ENCODE peak calls at places on chromosomes 7 and 10, in five cellular contexts. M, P, T, L and Z are unnamed samples.

GRCh38 chr10:4836416-4836969 is 10.5 kb downstream of the AKR1E2 start:
- DNase-seq in L (no peak), T (no peak), P (no peak), M (no peak), Z (no peak)

GRCh38 chr7:84025332-84025927 is 169.2 kb downstream of the SEMA3A start:
- DNase-seq in P (no peak), T (peak), L (no peak), M (no peak), Z (no peak)

GRCh38 chr7:22083711-22084289 is 138.1 kb upstream of the CDCA7L start:
- DNase-seq in M (no peak), L (no peak), T (no peak), P (no peak), Z (no peak)

GRCh38 chr10:87870154-87870553 is 6.7 kb downstream of the PTEN start:
- DNase-seq in P (no peak), M (no peak), T (no peak), L (no peak), Z (no peak)

GRCh38 chr10:30935078-30935477 is 96.6 kb downstream of the ZNF438 start:
- DNase-seq in M (no peak), T (no peak), L (no peak), P (no peak), Z (no peak)

GRCh38 chr10:23354630-23355343 is 10.2 kb upstream of the C10orf67 start:
- DNase-seq in P (no peak), T (no peak), M (no peak), L (no peak), Z (no peak)

GRCh38 chr10:104340099-104340594 is 1.9 kb upstream of the ITPRIP start:
- DNase-seq in T (no peak), L (peak), M (no peak), P (no peak), Z (no peak)

GRCh38 chr7:11858026-11858425 is 26.0 kb upstream of the THSD7A start:
- DNase-seq in L (no peak), M (no peak), T (no peak), P (no peak), Z (no peak)

GRCh38 chr10:78579995-78580394 is 488.8 kb upstream of the ZMIZ1 start:
- DNase-seq in M (peak), L (no peak), P (peak), T (peak), Z (peak)

GRCh38 chr10:120456626-120457430 is at the start of gene PLPP4:
- DNase-seq in T (no peak), P (no peak), L (no peak), M (peak), Z (no peak)

GRCh38 chr7:142632291-142633134 is 116.8 kb upstream of the PRSS1 start:
- DNase-seq in P (peak), L (no peak), M (peak), T (peak), Z (peak)

GRCh38 chr7:142482899-142483658 is 225.2 kb upstream of the PRSS58 start:
- DNase-seq in P (peak), M (peak), T (no peak), L (no peak), Z (peak)

GRCh38 chr10:44873156-44873555 is 38.0 kb upstream of the TMEM72 start:
- DNase-seq in M (no peak), P (no peak), L (peak), T (no peak), Z (no peak)

GRCh38 chr10:3811331-3811870 is 26.4 kb upstream of the KLF6 start:
- DNase-seq in P (no peak), T (peak), M (no peak), L (no peak), Z (peak)

GRCh38 chr7:2476776-2477446 is 713 bp upstream of the GRIFIN start:
- DNase-seq in P (no peak), M (no peak), L (no peak), T (no peak), Z (no peak)

GRCh38 chr7:64774204-64774842 is 19.9 kb upstream of the ZNF138 start:
- DNase-seq in M (no peak), P (no peak), T (no peak), L (no peak), Z (no peak)

GRCh38 chr10:79328147-79328701 is 19.0 kb upstream of the PPIF start:
- DNase-seq in P (no peak), M (no peak), L (no peak), T (no peak), Z (no peak)